ENCODE peak calls at places on chromosome 17, in six cellular contexts. E, D, C, O, Z and A are unnamed samples.

GRCh38 chr17:77834170-77835115 is 124.1 kb upstream of the TNRC6C start:
- DNase-seq in E (peak; percentile 67), D (peak; percentile 99), C (no peak), O (peak; percentile 96), Z (peak; percentile 59), A (peak; percentile 88)

GRCh38 chr17:29113334-29113733 is 66.9 kb downstream of the MYO18A start:
- DNase-seq in E (no peak), D (no peak), C (no peak), O (no peak), Z (no peak), A (no peak)

GRCh38 chr17:38797091-38797490 is 2.3 kb downstream of the PIP4K2B start:
- DNase-seq in E (no peak), D (no peak), C (no peak), O (no peak), Z (no peak), A (no peak)

GRCh38 chr17:81256616-81257015 is 17.5 kb downstream of the NDUFAF8 start:
- DNase-seq in E (peak; percentile 60), D (peak; percentile 47), C (no peak), O (no peak), Z (no peak), A (no peak)

GRCh38 chr17:61486135-61487120 is 34.2 kb downstream of the TBX4 start:
- DNase-seq in E (no peak), D (no peak), C (peak; percentile 78), O (no peak), Z (no peak), A (no peak)

GRCh38 chr17:68719431-68719830 is 118.3 kb upstream of the FAM20A start:
- DNase-seq in E (no peak), D (no peak), C (no peak), O (no peak), Z (no peak), A (no peak)

GRCh38 chr17:61247438-61247837 is 152.2 kb upstream of the TBX2 start:
- DNase-seq in E (no peak), D (no peak), C (no peak), O (peak; percentile 7), Z (no peak), A (no peak)

GRCh38 chr17:60165976-60166375 is 16.2 kb downstream of the CA4 start:
- DNase-seq in E (no peak), D (no peak), C (no peak), O (peak; percentile 47), Z (no peak), A (no peak)

GRCh38 chr17:48526986-48527741 is 3.6 kb downstream of the HOXB1 start:
- DNase-seq in E (no peak), D (no peak), C (no peak), O (no peak), Z (no peak), A (no peak)

GRCh38 chr17:77602062-77602746 is 356.3 kb upstream of the TNRC6C start:
- DNase-seq in E (no peak), D (no peak), C (no peak), O (no peak), Z (no peak), A (peak; percentile 77)

GRCh38 chr17:57697197-57697596 is 47.9 kb downstream of the CCDC182 start:
- DNase-seq in E (no peak), D (no peak), C (no peak), O (no peak), Z (no peak), A (no peak)

GRCh38 chr17:43471801-43472200 is 12.0 kb upstream of the DHX8 start:
- DNase-seq in E (no peak), D (no peak), C (no peak), O (no peak), Z (no peak), A (no peak)

GRCh38 chr17:61157246-61157887 is 242.3 kb upstream of the TBX2 start:
- DNase-seq in E (no peak), D (peak; percentile 42), C (peak; percentile 83), O (no peak), Z (no peak), A (no peak)

GRCh38 chr17:56392274-56392673 is 201.2 kb upstream of the NOG start:
- DNase-seq in E (no peak), D (no peak), C (no peak), O (no peak), Z (no peak), A (no peak)

GRCh38 chr17:66373944-66374817 is 71.8 kb downstream of the PRKCA start:
- DNase-seq in E (no peak), D (no peak), C (peak; percentile 97), O (peak; percentile 83), Z (peak; percentile 3), A (no peak)

GRCh38 chr17:57281887-57282653 is 25.7 kb downstream of the MSI2 start:
- DNase-seq in E (no peak), D (no peak), C (peak; percentile 49), O (no peak), Z (no peak), A (no peak)